ENCODE peak calls at places on chromosomes 7 and 10, in six cellular contexts. Y, X, O, R, K and T are unnamed samples.

GRCh38 chr7:39683216-39683845 is 60.0 kb downstream of the RALA start:
- DNase-seq in Y (no peak), X (no peak), O (peak; percentile 75), R (no peak), K (no peak), T (no peak)

GRCh38 chr7:134434701-134435100 is 24.2 kb downstream of the AKR1B1 start:
- DNase-seq in Y (no peak), X (no peak), O (no peak), R (no peak), K (no peak), T (no peak)

GRCh38 chr10:17166699-17167098 is 34.8 kb downstream of the TRDMT1 start:
- DNase-seq in Y (no peak), X (no peak), O (no peak), R (no peak), K (no peak), T (no peak)

GRCh38 chr7:44276571-44277101 is 48.8 kb downstream of the CAMK2B start:
- DNase-seq in Y (no peak), X (peak; percentile 6), O (no peak), R (peak; percentile 12), K (no peak), T (no peak)

GRCh38 chr7:101629171-101629570 is at the start of gene MYL10:
- DNase-seq in Y (no peak), X (no peak), O (no peak), R (no peak), K (no peak), T (no peak)

GRCh38 chr7:151690597-151690996 is 170.9 kb upstream of the RHEB start:
- DNase-seq in Y (no peak), X (no peak), O (peak; percentile 77), R (no peak), K (no peak), T (no peak)

GRCh38 chr7:92421676-92422435 is 25.4 kb upstream of the GATAD1 start:
- DNase-seq in Y (no peak), X (peak; percentile 36), O (peak; percentile 15), R (no peak), K (no peak), T (no peak)

GRCh38 chr7:130662426-130662825 is 6.1 kb downstream of the COPG2 start:
- DNase-seq in Y (no peak), X (no peak), O (peak; percentile 36), R (no peak), K (no peak), T (no peak)

GRCh38 chr10:5531558-5532230 is 6.9 kb downstream of the CALML3 start:
- DNase-seq in Y (no peak), X (no peak), O (no peak), R (no peak), K (no peak), T (no peak)

GRCh38 chr7:5549096-5549896 is 125.7 kb upstream of the TNRC18 start:
- DNase-seq in Y (no peak), X (no peak), O (peak; percentile 75), R (peak; percentile 67), K (no peak), T (no peak)

GRCh38 chr10:19432000-19432399 is 383.4 kb downstream of the MALRD1 start:
- DNase-seq in Y (no peak), X (no peak), O (no peak), R (no peak), K (no peak), T (no peak)

GRCh38 chr7:22332481-22332880 is 24.5 kb downstream of the RAPGEF5 start:
- DNase-seq in Y (no peak), X (no peak), O (no peak), R (no peak), K (no peak), T (no peak)

GRCh38 chr7:130794619-130794922 is 60.6 kb upstream of the KLF14 start:
- DNase-seq in Y (no peak), X (no peak), O (no peak), R (no peak), K (no peak), T (no peak)

GRCh38 chr10:44386546-44387052 is 1.7 kb upstream of the CXCL12 start:
- DNase-seq in Y (peak; percentile 71), X (peak; percentile 77), O (peak; percentile 62), R (peak; percentile 55), K (no peak), T (peak; percentile 68)

GRCh38 chr10:14334771-14335170 is 4.0 kb upstream of the FRMD4A start:
- DNase-seq in Y (no peak), X (no peak), O (no peak), R (no peak), K (no peak), T (no peak)

GRCh38 chr10:111801841-111802240 is 381.7 kb downstream of the GPAM start:
- DNase-seq in Y (no peak), X (no peak), O (no peak), R (no peak), K (no peak), T (no peak)

GRCh38 chr7:28748934-28749584 is 209.1 kb downstream of the TRIL start:
- DNase-seq in Y (no peak), X (no peak), O (peak; percentile 71), R (peak; percentile 65), K (no peak), T (no peak)

GRCh38 chr10:78472542-78472890 is 438.9 kb downstream of the RPS24 start:
- DNase-seq in Y (no peak), X (no peak), O (no peak), R (no peak), K (no peak), T (no peak)
- H3K27ac ChIP-seq in Y (no peak overlapping the region), X (no peak overlapping the region), O (no peak overlapping the region), R (no peak overlapping the region), K (no peak overlapping the region), T (no peak overlapping the region)

GRCh38 chr7:36037121-36037662 is 115.9 kb upstream of the EEPD1 start:
- DNase-seq in Y (peak; percentile 31), X (no peak), O (peak; percentile 74), R (peak; percentile 36), K (no peak), T (no peak)
- H3K4me3 ChIP-seq in Y (no peak overlapping the region), X (no peak overlapping the region), O (no peak overlapping the region), R (no peak overlapping the region), K (no peak overlapping the region), T (no peak overlapping the region)

GRCh38 chr10:73743905-73744689 is at the start of gene SEC24C:
- DNase-seq in Y (peak; percentile 97), X (peak; percentile 96), O (peak; percentile 94), R (peak; percentile 94), K (peak; percentile 94), T (peak; percentile 95)
- TF ChIP-seq POLR2A in Y (no peak), X (peak; percentile 88), O (peak; percentile 96), R (peak; percentile 45), K (peak; percentile 85), T (peak; percentile 82)

DNA sequence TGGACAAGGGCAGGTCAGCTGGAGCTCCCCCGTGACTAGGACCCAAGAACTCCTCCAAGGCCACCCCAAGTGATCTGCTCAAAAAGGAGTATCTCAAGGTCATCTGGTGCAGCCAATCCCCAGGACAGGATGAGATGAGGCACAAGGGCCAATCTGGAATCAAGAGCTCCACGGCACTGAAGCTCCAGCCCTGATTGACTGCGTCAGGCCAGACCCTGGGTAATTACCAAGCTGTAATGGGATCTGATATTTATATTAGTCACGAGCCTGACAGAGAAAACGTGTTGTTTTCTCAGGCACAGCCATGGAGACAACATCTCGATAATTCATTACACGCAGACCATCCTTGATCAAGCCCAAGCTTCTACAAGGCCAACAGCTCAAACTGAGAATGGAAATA is 4.2 kb downstream of the KCNMA1 start:
- DNase-seq in Y (no peak), X (no peak), O (no peak), R (no peak), K (no peak), T (no peak)
- H3K27ac ChIP-seq in Y (no peak overlapping the region), X (no peak overlapping the region), O (no peak overlapping the region), R (peak overlapping the region; percentile 77), K (no peak overlapping the region), T (no peak overlapping the region)

DNA sequence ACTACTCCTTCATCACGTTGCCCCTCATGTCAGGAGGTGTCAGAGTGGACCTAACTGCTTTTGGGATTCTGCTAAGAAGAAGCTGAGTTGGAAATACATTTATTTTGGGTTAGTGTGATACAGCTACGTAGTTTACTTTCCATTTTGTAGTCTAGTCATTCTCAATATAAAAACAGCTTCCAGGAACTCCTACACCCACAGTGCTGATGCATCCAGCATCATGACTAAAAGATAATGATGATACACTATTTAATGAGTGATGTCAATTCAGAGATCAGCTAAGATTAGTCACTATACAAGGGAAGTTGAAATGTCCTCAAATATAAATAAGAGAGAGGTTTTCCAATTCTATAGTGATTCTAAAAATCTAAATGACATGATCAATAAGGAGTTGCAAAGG is 264.2 kb upstream of the SLC26A5 start:
- DNase-seq in Y (no peak), X (no peak), O (peak; percentile 71), R (no peak), K (no peak), T (no peak)
- H3K4me3 ChIP-seq in Y (no peak overlapping the region), X (no peak overlapping the region), O (no peak overlapping the region), R (no peak overlapping the region), K (no peak overlapping the region), T (no peak overlapping the region)

GRCh38 chr10:70811881-70812280 is 3.9 kb upstream of the SGPL1 start:
- DNase-seq in Y (no peak), X (no peak), O (no peak), R (no peak), K (no peak), T (no peak)

GRCh38 chr10:70812814-70813213 is 2.9 kb upstream of the SGPL1 start:
- DNase-seq in Y (no peak), X (no peak), O (no peak), R (no peak), K (no peak), T (no peak)

GRCh38 chr10:70816220-70816894 is 609 bp downstream of the SGPL1 start:
- DNase-seq in Y (peak; percentile 74), X (peak; percentile 52), O (peak; percentile 91), R (peak; percentile 54), K (peak; percentile 41), T (peak; percentile 82)

GRCh38 chr10:70814126-70814525 is 1.6 kb upstream of the SGPL1 start:
- DNase-seq in Y (no peak), X (no peak), O (no peak), R (no peak), K (no peak), T (no peak)

GRCh38 chr10:70815504-70816219 is at the start of gene SGPL1:
- DNase-seq in Y (peak; percentile 92), X (peak; percentile 87), O (peak; percentile 71), R (peak; percentile 75), K (peak; percentile 85), T (peak; percentile 87)
- TF ChIP-seq POLR2A in Y (no peak), X (peak; percentile 53), O (peak; percentile 45), R (peak; percentile 68), K (peak; percentile 66), T (peak; percentile 65)

GRCh38 chr10:103367782-103368518 is at the start of gene TAF5:
- DNase-seq in Y (peak; percentile 96), X (peak; percentile 89), O (peak; percentile 96), R (peak; percentile 88), K (peak; percentile 88), T (peak; percentile 92)

DNA sequence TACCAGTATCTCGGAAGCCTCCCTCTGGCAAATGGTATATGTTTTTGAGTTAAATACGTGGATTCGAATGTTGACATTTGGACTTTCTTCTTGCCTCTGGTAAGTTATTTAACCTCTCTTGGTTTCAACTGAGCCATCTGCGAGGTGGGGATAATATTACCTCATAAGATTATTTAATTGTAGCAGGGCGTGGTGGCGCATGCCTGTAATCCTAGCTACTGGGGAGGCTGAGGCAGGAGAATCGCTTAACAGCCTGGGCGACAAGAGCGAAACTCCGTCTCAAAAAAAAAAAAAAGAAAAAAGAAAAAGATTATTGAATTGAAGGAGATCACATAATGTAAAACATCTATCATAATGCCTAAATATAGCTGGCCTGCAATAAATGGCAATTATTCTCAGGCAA is 396 bp upstream of the TAF5 start:
- DNase-seq in Y (no peak), X (no peak), O (no peak), R (no peak), K (no peak), T (no peak)
- H3K27ac ChIP-seq in Y (peak overlapping the region; percentile 92), X (no peak overlapping the region), O (no peak overlapping the region), R (peak overlapping the region; percentile 90), K (peak overlapping the region; percentile 96), T (peak overlapping the region; percentile 88)